ENCODE peak calls at places on chromosomes 1 and 21, in eight cellular contexts. J is HFF-Myc; X is endothelial cell; E is stimulated activated CD8-positive, alpha-beta memory T cell treated with anti-CD3 and anti-CD28 coated beads, Interleukin-4, amount 100 ng/mL, for 24 hours; M is EL; S is H9; A is T1000; T is fibroblast of villous mesenchyme. P is an unnamed sample.
A peak's percentile ranks its signal among the peaks of the same experiment; 100 is the strongest.

GRCh38 chr1:113905435-113905861 is 322 bp downstream of the DCLRE1B start:
- DNase-seq in M (no peak), A (no peak), T (no peak), S (peak; percentile 79), J (no peak), E (peak; percentile 15), X (peak; percentile 7), P (peak; percentile 65)

GRCh38 chr1:53739109-53739681 is at the start of gene GLIS1:
- DNase-seq in X (peak; percentile 91), A (peak; percentile 91), J (peak; percentile 25), E (peak; percentile 50), S (peak; percentile 92), M (peak; percentile 92), T (peak; percentile 80), P (peak; percentile 84)

GRCh38 chr1:21249940-21250493 is 40.2 kb downstream of the ECE1 start:
- DNase-seq in X (no peak), S (no peak), J (no peak), A (no peak), E (no peak), T (no peak), M (no peak), P (no peak)

GRCh38 chr1:35079003-35079930 is at the start of gene ZMYM1:
- DNase-seq in S (peak; percentile 95), M (peak; percentile 90), J (peak; percentile 58), A (peak; percentile 70), X (peak; percentile 82), E (peak; percentile 87), T (peak; percentile 90), P (peak; percentile 84)

GRCh38 chr21:44887807-44888580 is 14.5 kb upstream of the PTTG1IP start:
- DNase-seq in T (no peak), J (no peak), E (no peak), M (no peak), S (no peak), A (no peak), X (no peak), P (no peak)

GRCh38 chr1:19815801-19816736 is 986 bp upstream of the RNF186 start:
- DNase-seq in J (no peak), X (no peak), E (no peak), S (no peak), M (no peak), T (no peak), A (no peak), P (peak; percentile 83)

GRCh38 chr21:23804866-23805265 is 1802.4 kb downstream of the MRPL39 start:
- DNase-seq in X (no peak), A (no peak), E (no peak), M (no peak), J (no peak), S (no peak), T (no peak), P (no peak)

GRCh38 chr1:150477320-150477719 is 9.9 kb upstream of the TARS2 start:
- DNase-seq in M (peak; percentile 13), J (no peak), S (no peak), A (no peak), T (no peak), E (no peak), X (no peak), P (no peak)

GRCh38 chr1:1782399-1783221 is 4.3 kb upstream of the NADK start:
- DNase-seq in S (peak; percentile 80), J (no peak), E (no peak), A (no peak), M (peak; percentile 70), X (no peak), T (peak; percentile 59), P (peak; percentile 57)

GRCh38 chr1:43285269-43285986 is at the start of gene C1orf210:
- DNase-seq in E (no peak), X (no peak), J (no peak), A (no peak), M (no peak), S (peak; percentile 96), T (no peak), P (peak; percentile 91)

GRCh38 chr1:60527567-60527966 is 454.0 kb upstream of the C1orf87 start:
- DNase-seq in A (no peak), X (no peak), M (no peak), S (no peak), E (no peak), J (no peak), T (no peak), P (no peak)

GRCh38 chr1:7929637-7930036 is 11.0 kb downstream of the TNFRSF9 start:
- DNase-seq in T (no peak), E (no peak), A (no peak), M (no peak), J (no peak), S (no peak), X (no peak), P (no peak)

GRCh38 chr1:151368745-151369610 is 3.5 kb downstream of the SELENBP1 start:
- DNase-seq in M (no peak), E (no peak), X (no peak), S (no peak), T (no peak), A (no peak), J (no peak), P (peak; percentile 26)

GRCh38 chr1:10628685-10629084 is 153.9 kb downstream of the PEX14 start:
- DNase-seq in M (no peak), E (no peak), J (no peak), T (no peak), A (no peak), S (no peak), X (no peak), P (no peak)

GRCh38 chr1:10863916-10864315 is 67.5 kb upstream of the CASZ1 start:
- DNase-seq in M (no peak), T (no peak), E (no peak), S (no peak), J (no peak), X (no peak), A (no peak), P (no peak)

GRCh38 chr1:20442920-20443625 is 42.9 kb downstream of the CAMK2N1 start:
- DNase-seq in M (no peak), T (no peak), J (peak; percentile 35), X (no peak), E (no peak), A (no peak), S (no peak), P (no peak)

GRCh38 chr1:109290137-109290536 is 7.2 kb upstream of the PSRC1 start:
- DNase-seq in S (no peak), M (no peak), X (no peak), A (no peak), T (no peak), E (no peak), J (no peak), P (no peak)

GRCh38 chr1:164635074-164635783 is 76.2 kb downstream of the PBX1 start:
- DNase-seq in S (no peak), J (no peak), E (no peak), A (no peak), T (no peak), X (no peak), M (no peak), P (peak; percentile 63)

GRCh38 chr1:179876289-179876715 is 1.3 kb downstream of the TOR1AIP2 start:
- DNase-seq in T (peak; percentile 66), J (no peak), E (no peak), A (no peak), X (no peak), M (peak; percentile 54), S (no peak), P (no peak)

GRCh38 chr1:202266061-202266765 is 72.6 kb downstream of the LGR6 start:
- DNase-seq in E (no peak), X (no peak), A (no peak), T (no peak), J (no peak), M (no peak), S (peak; percentile 17), P (no peak)

GRCh38 chr1:164905891-164906290 is 346.9 kb downstream of the PBX1 start:
- DNase-seq in T (no peak), E (no peak), A (no peak), S (no peak), J (no peak), M (no peak), X (no peak), P (no peak)

GRCh38 chr1:153475282-153475681 is 14.8 kb upstream of the S100A7 start:
- DNase-seq in S (no peak), X (no peak), E (no peak), J (no peak), M (no peak), A (no peak), T (no peak), P (no peak)

GRCh38 chr1:95041491-95042165 is 31.1 kb downstream of the ALG14 start:
- DNase-seq in M (peak; percentile 80), J (peak; percentile 70), T (peak; percentile 92), E (no peak), X (peak; percentile 49), S (no peak), A (peak; percentile 49), P (peak; percentile 48)

GRCh38 chr1:181057079-181057478 is 23.3 kb downstream of the MR1 start:
- DNase-seq in J (no peak), T (no peak), M (no peak), X (no peak), S (no peak), A (no peak), E (no peak), P (peak; percentile 52)

GRCh38 chr1:206020393-206021007 is 3.2 kb downstream of the CTSE start:
- DNase-seq in J (no peak), M (no peak), X (no peak), A (no peak), T (no peak), S (no peak), E (no peak), P (no peak)